ENCODE peak calls at places on chromosomes 1 and 21, in eight cellular contexts. One of them, this sample, is unnamed.

GRCh38 chr1:207284209-207284892 is 37.1 kb upstream of the CD55 start:
- DNase-seq in uterus: no peak
- DNase-seq in colonic mucosa: no peak
- DNase-seq in BJ: peak; percentile 61
- DNase-seq in RWPE2: no peak
- DNase-seq in astrocyte: no peak
- DNase-seq in astrocyte of the spinal cord: no peak
- DNase-seq in esophagus squamous epithelium: no peak
- DNase-seq in this sample: no peak

GRCh38 chr1:53685272-53686051 is 53.5 kb downstream of the GLIS1 start:
- DNase-seq in uterus: no peak
- DNase-seq in colonic mucosa: no peak
- DNase-seq in BJ: no peak
- DNase-seq in RWPE2: no peak
- DNase-seq in astrocyte: peak; percentile 42
- DNase-seq in astrocyte of the spinal cord: peak; percentile 69
- DNase-seq in esophagus squamous epithelium: no peak
- DNase-seq in this sample: peak; percentile 62

GRCh38 chr1:234775477-234776246 is 165.7 kb upstream of the IRF2BP2 start:
- DNase-seq in uterus: no peak
- DNase-seq in colonic mucosa: peak; percentile 11
- DNase-seq in BJ: no peak
- DNase-seq in RWPE2: no peak
- DNase-seq in astrocyte: no peak
- DNase-seq in astrocyte of the spinal cord: no peak
- DNase-seq in esophagus squamous epithelium: no peak
- DNase-seq in this sample: no peak

GRCh38 chr1:54345116-54345515 is 61.1 kb downstream of the SSBP3 start:
- DNase-seq in uterus: no peak
- DNase-seq in colonic mucosa: no peak
- DNase-seq in BJ: no peak
- DNase-seq in RWPE2: no peak
- DNase-seq in astrocyte: no peak
- DNase-seq in astrocyte of the spinal cord: no peak
- DNase-seq in esophagus squamous epithelium: no peak
- DNase-seq in this sample: no peak

GRCh38 chr21:37008705-37009104 is 2.2 kb downstream of the RIPPLY3 start:
- DNase-seq in uterus: no peak
- DNase-seq in colonic mucosa: no peak
- DNase-seq in BJ: no peak
- DNase-seq in RWPE2: no peak
- DNase-seq in astrocyte: no peak
- DNase-seq in astrocyte of the spinal cord: no peak
- DNase-seq in esophagus squamous epithelium: no peak
- DNase-seq in this sample: no peak

GRCh38 chr1:36085686-36086526 is 2.0 kb downstream of the TEKT2 start:
- DNase-seq in uterus: no peak
- DNase-seq in colonic mucosa: no peak
- DNase-seq in BJ: no peak
- DNase-seq in RWPE2: no peak
- DNase-seq in astrocyte: no peak
- DNase-seq in astrocyte of the spinal cord: no peak
- DNase-seq in esophagus squamous epithelium: no peak
- DNase-seq in this sample: no peak

GRCh38 chr1:47997289-47998200 is at the start of gene TRABD2B:
- DNase-seq in uterus: peak; percentile 60
- DNase-seq in colonic mucosa: peak; percentile 79
- DNase-seq in BJ: no peak
- DNase-seq in RWPE2: no peak
- DNase-seq in astrocyte: peak; percentile 8
- DNase-seq in astrocyte of the spinal cord: peak; percentile 59
- DNase-seq in esophagus squamous epithelium: no peak
- DNase-seq in this sample: peak; percentile 91

GRCh38 chr1:171251741-171252300 is 3.5 kb downstream of the FMO1 start:
- DNase-seq in uterus: no peak
- DNase-seq in colonic mucosa: peak; percentile 51
- DNase-seq in BJ: no peak
- DNase-seq in RWPE2: no peak
- DNase-seq in astrocyte: no peak
- DNase-seq in astrocyte of the spinal cord: peak; percentile 42
- DNase-seq in esophagus squamous epithelium: no peak
- DNase-seq in this sample: peak; percentile 69

GRCh38 chr1:1842360-1843146 is 48.3 kb downstream of the GNB1 start:
- DNase-seq in uterus: no peak
- DNase-seq in colonic mucosa: no peak
- DNase-seq in BJ: no peak
- DNase-seq in RWPE2: no peak
- DNase-seq in astrocyte: no peak
- DNase-seq in astrocyte of the spinal cord: no peak
- DNase-seq in esophagus squamous epithelium: no peak
- DNase-seq in this sample: no peak

GRCh38 chr1:9376886-9377333 is 84.2 kb downstream of the SPSB1 start:
- DNase-seq in uterus: peak; percentile 94
- DNase-seq in colonic mucosa: peak; percentile 35
- DNase-seq in BJ: no peak
- DNase-seq in RWPE2: no peak
- DNase-seq in astrocyte: peak; percentile 78
- DNase-seq in astrocyte of the spinal cord: peak; percentile 70
- DNase-seq in esophagus squamous epithelium: no peak
- DNase-seq in this sample: peak; percentile 22

GRCh38 chr1:153880962-153881361 is 41.8 kb downstream of the GATAD2B start:
- DNase-seq in uterus: peak; percentile 78
- DNase-seq in colonic mucosa: peak; percentile 89
- DNase-seq in BJ: peak; percentile 25
- DNase-seq in RWPE2: peak; percentile 76
- DNase-seq in astrocyte: peak; percentile 92
- DNase-seq in astrocyte of the spinal cord: peak; percentile 96
- DNase-seq in esophagus squamous epithelium: peak; percentile 10
- DNase-seq in this sample: peak; percentile 78

GRCh38 chr1:174053826-174054225 is 31.7 kb upstream of the RC3H1 start:
- DNase-seq in uterus: no peak
- DNase-seq in colonic mucosa: no peak
- DNase-seq in BJ: no peak
- DNase-seq in RWPE2: no peak
- DNase-seq in astrocyte: no peak
- DNase-seq in astrocyte of the spinal cord: no peak
- DNase-seq in esophagus squamous epithelium: no peak
- DNase-seq in this sample: no peak

GRCh38 chr1:89949991-89950624 is 44.8 kb upstream of the ZNF326 start:
- DNase-seq in uterus: no peak
- DNase-seq in colonic mucosa: no peak
- DNase-seq in BJ: no peak
- DNase-seq in RWPE2: no peak
- DNase-seq in astrocyte: no peak
- DNase-seq in astrocyte of the spinal cord: no peak
- DNase-seq in esophagus squamous epithelium: no peak
- DNase-seq in this sample: no peak

GRCh38 chr1:97245682-97246081 is 524.1 kb downstream of the PTBP2 start:
- DNase-seq in uterus: no peak
- DNase-seq in colonic mucosa: no peak
- DNase-seq in BJ: no peak
- DNase-seq in RWPE2: no peak
- DNase-seq in astrocyte: peak; percentile 48
- DNase-seq in astrocyte of the spinal cord: peak; percentile 50
- DNase-seq in esophagus squamous epithelium: no peak
- DNase-seq in this sample: no peak

GRCh38 chr1:178628637-178629548 is 96.2 kb upstream of the RALGPS2 start:
- DNase-seq in uterus: no peak
- DNase-seq in colonic mucosa: no peak
- DNase-seq in BJ: peak; percentile 44
- DNase-seq in RWPE2: no peak
- DNase-seq in astrocyte: peak; percentile 81
- DNase-seq in astrocyte of the spinal cord: peak; percentile 64
- DNase-seq in esophagus squamous epithelium: no peak
- DNase-seq in this sample: peak; percentile 89

GRCh38 chr1:67835663-67836452 is 2.6 kb upstream of the GNG12 start:
- DNase-seq in uterus: no peak
- DNase-seq in colonic mucosa: no peak
- DNase-seq in BJ: no peak
- DNase-seq in RWPE2: no peak
- DNase-seq in astrocyte: no peak
- DNase-seq in astrocyte of the spinal cord: no peak
- DNase-seq in esophagus squamous epithelium: no peak
- DNase-seq in this sample: no peak

DNA sequence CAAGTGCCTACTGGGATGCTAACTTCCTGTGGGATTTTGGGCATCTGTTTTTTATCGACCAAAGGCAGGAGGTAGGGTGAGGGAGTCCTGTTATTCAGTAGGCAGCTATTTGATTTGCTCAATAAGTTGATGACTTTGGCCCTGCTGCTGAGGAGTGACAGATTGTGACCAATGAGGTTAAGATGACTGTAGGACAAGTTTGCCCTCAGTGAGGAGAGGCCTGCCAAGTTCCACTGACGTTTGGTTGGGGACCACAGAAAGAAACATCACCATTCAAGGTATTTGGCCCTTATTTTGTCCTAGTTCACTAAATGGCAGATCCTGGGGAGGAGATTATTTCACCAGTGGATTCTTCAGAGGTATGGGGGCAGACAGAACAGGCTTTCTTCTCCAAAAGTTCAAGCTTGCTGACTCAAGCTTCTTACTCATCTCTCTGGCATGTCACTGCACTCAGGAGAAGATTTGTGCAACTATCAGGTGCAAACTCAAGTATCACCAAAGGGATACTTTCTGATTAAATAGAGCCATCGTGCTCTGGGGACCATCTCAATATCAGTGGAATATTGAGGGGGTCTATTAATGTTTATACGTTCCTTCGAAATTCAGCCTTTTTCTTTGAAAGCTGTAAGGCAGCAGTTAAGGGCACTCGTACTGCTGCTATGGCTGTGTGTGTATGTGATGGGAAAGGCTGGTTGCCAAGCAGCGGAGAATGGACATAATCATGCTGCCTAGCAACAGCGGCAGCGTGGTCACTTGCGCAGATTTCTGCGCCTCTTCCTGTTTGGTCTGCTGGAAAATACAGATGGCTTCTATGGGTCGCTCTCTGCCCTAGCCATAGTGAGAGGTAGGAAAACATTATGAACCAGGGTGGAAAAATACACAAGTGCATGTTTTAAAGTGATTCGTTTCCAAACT is 78.7 kb downstream of the PBX1 start:
- DNase-seq in uterus: peak; percentile 57
- DNase-seq in colonic mucosa: no peak
- DNase-seq in BJ: peak; percentile 35
- DNase-seq in RWPE2: no peak
- DNase-seq in astrocyte: peak; percentile 91
- DNase-seq in astrocyte of the spinal cord: peak; percentile 92
- DNase-seq in esophagus squamous epithelium: no peak
- DNase-seq in this sample: peak; percentile 87
- H3K4me3 ChIP-seq in uterus: no peak overlapping the region
- H3K4me3 ChIP-seq in colonic mucosa: no peak overlapping the region
- H3K4me3 ChIP-seq in BJ: no peak overlapping the region
- H3K4me3 ChIP-seq in RWPE2: no peak overlapping the region
- H3K4me3 ChIP-seq in astrocyte: peak overlapping the region; percentile 30
- H3K4me3 ChIP-seq in astrocyte of the spinal cord: no peak overlapping the region
- H3K4me3 ChIP-seq in esophagus squamous epithelium: no peak overlapping the region
- H3K4me3 ChIP-seq in this sample: no peak overlapping the region

GRCh38 chr1:58816072-58816746 is 32.4 kb upstream of the JUN start:
- DNase-seq in uterus: peak; percentile 87
- DNase-seq in colonic mucosa: peak; percentile 93
- DNase-seq in BJ: peak; percentile 39
- DNase-seq in RWPE2: peak; percentile 87
- DNase-seq in astrocyte: peak; percentile 85
- DNase-seq in astrocyte of the spinal cord: peak; percentile 93
- DNase-seq in esophagus squamous epithelium: peak; percentile 58
- DNase-seq in this sample: peak; percentile 98
- TF ChIP-seq CTCF in uterus: peak; percentile 12
- TF ChIP-seq CTCF in colonic mucosa: no peak
- TF ChIP-seq CTCF in BJ: peak; percentile 15
- TF ChIP-seq CTCF in RWPE2: peak; percentile 34
- TF ChIP-seq CTCF in astrocyte: no peak
- TF ChIP-seq CTCF in astrocyte of the spinal cord: no peak
- TF ChIP-seq CTCF in esophagus squamous epithelium: no peak
- TF ChIP-seq CTCF in this sample: no peak

DNA sequence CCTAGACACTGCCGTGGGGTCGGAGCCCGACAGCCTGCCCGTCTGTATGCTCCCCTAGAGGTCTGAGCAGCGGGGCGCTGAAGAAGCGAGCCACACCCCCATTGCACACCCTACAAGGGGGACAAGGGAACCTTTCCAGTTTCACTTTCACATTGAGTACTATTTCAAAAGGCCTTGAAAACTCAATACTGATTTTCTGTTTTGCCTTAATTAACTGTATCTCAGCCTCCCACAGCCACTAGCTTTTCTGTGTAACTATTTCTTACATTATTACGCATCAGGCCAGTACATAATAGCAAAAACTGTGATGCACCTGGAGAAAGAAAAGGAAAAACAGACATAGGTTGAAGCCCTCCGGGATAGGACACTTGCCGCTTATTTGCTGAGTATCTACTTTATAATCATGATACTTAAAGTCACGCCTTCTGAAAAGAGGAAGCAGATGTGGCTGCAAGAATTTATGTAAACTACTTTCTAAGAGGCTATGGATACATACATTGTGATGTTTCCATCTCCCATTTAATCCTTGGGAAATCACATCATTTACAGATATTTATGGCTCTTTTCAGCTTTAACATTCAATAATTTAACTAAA is 1719.5 kb downstream of the MRPL39 start:
- DNase-seq in uterus: no peak
- DNase-seq in colonic mucosa: no peak
- DNase-seq in BJ: no peak
- DNase-seq in RWPE2: no peak
- DNase-seq in astrocyte: no peak
- DNase-seq in astrocyte of the spinal cord: no peak
- DNase-seq in esophagus squamous epithelium: no peak
- DNase-seq in this sample: no peak
- H3K4me3 ChIP-seq in uterus: no peak overlapping the region
- H3K4me3 ChIP-seq in colonic mucosa: no peak overlapping the region
- H3K4me3 ChIP-seq in BJ: no peak overlapping the region
- H3K4me3 ChIP-seq in RWPE2: no peak overlapping the region
- H3K4me3 ChIP-seq in astrocyte: no peak overlapping the region
- H3K4me3 ChIP-seq in astrocyte of the spinal cord: no peak overlapping the region
- H3K4me3 ChIP-seq in esophagus squamous epithelium: no peak overlapping the region
- H3K4me3 ChIP-seq in this sample: no peak overlapping the region

DNA sequence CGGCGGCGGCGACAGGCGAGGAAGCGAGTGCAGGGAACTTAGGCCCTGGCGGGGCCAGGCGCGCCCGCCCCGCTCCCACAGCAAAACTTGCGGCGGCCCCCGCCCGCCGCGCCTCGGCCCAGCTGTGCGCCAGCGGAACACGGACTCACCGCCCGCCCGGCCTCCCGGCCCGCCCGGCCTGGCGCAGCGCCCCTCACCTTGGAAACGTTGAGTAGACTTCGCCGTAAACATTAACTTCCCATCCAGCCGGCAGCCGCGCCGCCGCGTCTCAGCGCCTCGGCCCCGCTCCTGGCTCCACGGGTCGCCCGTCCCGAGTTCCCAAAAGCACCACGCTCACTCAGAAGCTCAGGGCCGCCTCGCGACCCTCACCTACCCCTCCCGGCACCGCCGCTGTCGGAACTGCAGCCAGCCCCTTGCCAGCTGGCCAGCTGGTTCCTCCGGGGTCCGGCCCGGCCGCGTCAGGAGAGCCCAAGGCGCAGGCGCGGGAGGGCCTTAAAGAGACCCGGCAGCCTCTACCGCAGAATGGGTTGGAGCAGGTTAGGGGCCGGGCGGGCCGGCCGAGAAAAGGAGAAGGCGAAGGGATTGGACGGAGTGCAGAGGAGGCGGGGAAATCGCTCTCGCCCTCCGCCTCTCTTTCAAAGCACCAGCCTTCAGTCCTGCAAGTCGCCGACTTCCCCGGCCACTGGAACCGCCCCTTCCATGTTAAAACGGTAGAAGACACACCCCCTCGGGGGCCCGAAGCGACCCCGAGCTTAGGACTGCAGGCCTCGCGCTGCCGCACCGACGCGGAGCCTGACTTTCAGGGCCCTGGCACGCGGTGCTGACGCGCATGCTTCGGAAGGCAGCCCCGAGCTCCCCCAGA is at the start of gene EVI5:
- DNase-seq in uterus: peak; percentile 93
- DNase-seq in colonic mucosa: peak; percentile 96
- DNase-seq in BJ: peak; percentile 92
- DNase-seq in RWPE2: peak; percentile 95
- DNase-seq in astrocyte: peak; percentile 95
- DNase-seq in astrocyte of the spinal cord: peak; percentile 99
- DNase-seq in esophagus squamous epithelium: peak; percentile 70
- DNase-seq in this sample: peak; percentile 98
- TF ChIP-seq CTCF in uterus: peak; percentile 24
- TF ChIP-seq CTCF in colonic mucosa: no peak
- TF ChIP-seq CTCF in BJ: peak; percentile 45
- TF ChIP-seq CTCF in RWPE2: no peak
- TF ChIP-seq CTCF in astrocyte: no peak
- TF ChIP-seq CTCF in astrocyte of the spinal cord: peak; percentile 10
- TF ChIP-seq CTCF in esophagus squamous epithelium: no peak
- TF ChIP-seq CTCF in this sample: no peak